ENCODE peak calls at places on chromosomes 12 and 14, in five cellular contexts. K is Calu3; D is stimulated activated naive CD8-positive, alpha-beta T cell treated with anti-CD3 and anti-CD28 coated beads, Interleukin-15, amount 100 ng/mL, for 72 hours; N is esophagus squamous epithelium; A is NCI-H345. G is an unnamed sample.

GRCh38 chr12:24595652-24596235 is 353.2 kb downstream of the BCAT1 start:
- DNase-seq in K (peak), D (no peak), N (no peak), A (no peak), G (no peak)

GRCh38 chr12:26724309-26724702 is 108.7 kb downstream of the ITPR2 start:
- DNase-seq in K (no peak), D (no peak), N (no peak), A (no peak), G (no peak)

GRCh38 chr14:100540926-100541620 is 46.1 kb downstream of the BEGAIN start:
- DNase-seq in K (no peak), D (no peak), N (no peak), A (no peak), G (no peak)

GRCh38 chr14:67943947-67944346 is 124.4 kb downstream of the RAD51B start:
- DNase-seq in K (peak), D (peak), N (no peak), A (peak), G (peak)

GRCh38 chr12:115095073-115095748 is 411.2 kb upstream of the TBX3 start:
- DNase-seq in K (no peak), D (no peak), N (no peak), A (no peak), G (no peak)

GRCh38 chr14:76768671-76769500 is 7.6 kb downstream of the VASH1 start:
- DNase-seq in K (no peak), D (no peak), N (no peak), A (no peak), G (no peak)

GRCh38 chr14:100292301-100292775 is 13.9 kb downstream of the SLC25A29 start:
- DNase-seq in K (no peak), D (no peak), N (no peak), A (no peak), G (no peak)

GRCh38 chr14:36507847-36508417 is 12.1 kb downstream of the NKX2-1 start:
- DNase-seq in K (no peak), D (no peak), N (no peak), A (peak), G (no peak)

GRCh38 chr12:4089147-4089606 is 184.4 kb upstream of the CCND2 start:
- DNase-seq in K (no peak), D (no peak), N (no peak), A (no peak), G (no peak)

GRCh38 chr14:100033347-100034052 is 31.7 kb upstream of the EVL start:
- DNase-seq in K (no peak), D (no peak), N (no peak), A (no peak), G (no peak)

GRCh38 chr14:67999290-67999689 is 179.7 kb downstream of the RAD51B start:
- DNase-seq in K (no peak), D (no peak), N (no peak), A (no peak), G (no peak)

GRCh38 chr12:119911147-119911546 is 34.0 kb upstream of the CIT start:
- DNase-seq in K (no peak), D (no peak), N (no peak), A (no peak), G (no peak)

GRCh38 chr12:124509676-124510300 is 57.6 kb downstream of the NCOR2 start:
- DNase-seq in K (peak), D (no peak), N (no peak), A (no peak), G (no peak)

GRCh38 chr12:122961551-122962329 is 4.5 kb downstream of the ABCB9 start:
- DNase-seq in K (no peak), D (no peak), N (no peak), A (no peak), G (no peak)

GRCh38 chr14:101489092-101489760 is 72.1 kb upstream of the DIO3 start:
- DNase-seq in K (no peak), D (no peak), N (no peak), A (no peak), G (no peak)

GRCh38 chr12:5262450-5262849 is 169.5 kb upstream of the NTF3 start:
- DNase-seq in K (no peak), D (no peak), N (no peak), A (no peak), G (no peak)

GRCh38 chr12:63075376-63076000 is 75.5 kb downstream of the AVPR1A start:
- DNase-seq in K (no peak), D (no peak), N (no peak), A (no peak), G (no peak)

G was measured in iPS DF 6.9.